ENCODE peak calls at places on chromosomes 2 and 18, in eight cellular contexts. One of them, this sample, is unnamed.

GRCh38 chr18:13289501-13290205 is 71.1 kb downstream of the LDLRAD4 start:
- DNase-seq in tibial artery: no peak
- DNase-seq in lung: no peak
- DNase-seq in lower leg skin: peak; percentile 69
- DNase-seq in body of pancreas: no peak
- DNase-seq in epithelial cell of esophagus: no peak
- DNase-seq in hepatocyte: no peak
- DNase-seq in brain microvascular endothelial cell: no peak
- DNase-seq in this sample: no peak

GRCh38 chr2:108632332-108632712 is 87.0 kb upstream of the RANBP2 start:
- DNase-seq in tibial artery: no peak
- DNase-seq in lung: no peak
- DNase-seq in lower leg skin: no peak
- DNase-seq in body of pancreas: no peak
- DNase-seq in epithelial cell of esophagus: no peak
- DNase-seq in hepatocyte: no peak
- DNase-seq in brain microvascular endothelial cell: no peak
- DNase-seq in this sample: no peak

GRCh38 chr2:181163139-181163538 is 182.7 kb downstream of the UBE2E3 start:
- DNase-seq in tibial artery: no peak
- DNase-seq in lung: no peak
- DNase-seq in lower leg skin: no peak
- DNase-seq in body of pancreas: no peak
- DNase-seq in epithelial cell of esophagus: no peak
- DNase-seq in hepatocyte: no peak
- DNase-seq in brain microvascular endothelial cell: no peak
- DNase-seq in this sample: no peak

GRCh38 chr18:31657823-31658669 is 26.3 kb downstream of the B4GALT6 start:
- DNase-seq in tibial artery: no peak
- DNase-seq in lung: no peak
- DNase-seq in lower leg skin: no peak
- DNase-seq in body of pancreas: no peak
- DNase-seq in epithelial cell of esophagus: no peak
- DNase-seq in hepatocyte: peak; percentile 29
- DNase-seq in brain microvascular endothelial cell: peak; percentile 12
- DNase-seq in this sample: no peak

GRCh38 chr2:40329739-40330047 is 122.2 kb downstream of the SLC8A1 start:
- DNase-seq in tibial artery: no peak
- DNase-seq in lung: no peak
- DNase-seq in lower leg skin: no peak
- DNase-seq in body of pancreas: no peak
- DNase-seq in epithelial cell of esophagus: no peak
- DNase-seq in hepatocyte: no peak
- DNase-seq in brain microvascular endothelial cell: no peak
- DNase-seq in this sample: no peak

GRCh38 chr2:171008550-171009205 is 79.6 kb downstream of the GORASP2 start:
- DNase-seq in tibial artery: no peak
- DNase-seq in lung: no peak
- DNase-seq in lower leg skin: no peak
- DNase-seq in body of pancreas: no peak
- DNase-seq in epithelial cell of esophagus: no peak
- DNase-seq in hepatocyte: peak; percentile 11
- DNase-seq in brain microvascular endothelial cell: no peak
- DNase-seq in this sample: no peak

GRCh38 chr2:10413488-10413887 is 34.6 kb downstream of the ODC1 start:
- DNase-seq in tibial artery: no peak
- DNase-seq in lung: no peak
- DNase-seq in lower leg skin: no peak
- DNase-seq in body of pancreas: no peak
- DNase-seq in epithelial cell of esophagus: no peak
- DNase-seq in hepatocyte: no peak
- DNase-seq in brain microvascular endothelial cell: no peak
- DNase-seq in this sample: no peak

GRCh38 chr18:39205565-39205964 is 1640.0 kb upstream of the CELF4 start:
- DNase-seq in tibial artery: no peak
- DNase-seq in lung: no peak
- DNase-seq in lower leg skin: no peak
- DNase-seq in body of pancreas: no peak
- DNase-seq in epithelial cell of esophagus: peak; percentile 69
- DNase-seq in hepatocyte: no peak
- DNase-seq in brain microvascular endothelial cell: peak; percentile 8
- DNase-seq in this sample: no peak

GRCh38 chr2:100017633-100018032 is 124.8 kb downstream of the AFF3 start:
- DNase-seq in tibial artery: no peak
- DNase-seq in lung: no peak
- DNase-seq in lower leg skin: no peak
- DNase-seq in body of pancreas: no peak
- DNase-seq in epithelial cell of esophagus: no peak
- DNase-seq in hepatocyte: no peak
- DNase-seq in brain microvascular endothelial cell: no peak
- DNase-seq in this sample: peak; percentile 24

GRCh38 chr2:173027181-173028128 is 48.2 kb upstream of the MAP3K20 start:
- DNase-seq in tibial artery: peak; percentile 95
- DNase-seq in lung: peak; percentile 83
- DNase-seq in lower leg skin: peak; percentile 96
- DNase-seq in body of pancreas: peak; percentile 90
- DNase-seq in epithelial cell of esophagus: peak; percentile 92
- DNase-seq in hepatocyte: peak; percentile 94
- DNase-seq in brain microvascular endothelial cell: peak; percentile 89
- DNase-seq in this sample: peak; percentile 96

GRCh38 chr2:12534646-12535263 is 182.0 kb upstream of the TRIB2 start:
- DNase-seq in tibial artery: no peak
- DNase-seq in lung: no peak
- DNase-seq in lower leg skin: no peak
- DNase-seq in body of pancreas: no peak
- DNase-seq in epithelial cell of esophagus: peak; percentile 86
- DNase-seq in hepatocyte: peak; percentile 30
- DNase-seq in brain microvascular endothelial cell: peak; percentile 91
- DNase-seq in this sample: peak; percentile 87

GRCh38 chr2:239392688-239393400 is 8.0 kb downstream of the HDAC4 start:
- DNase-seq in tibial artery: no peak
- DNase-seq in lung: no peak
- DNase-seq in lower leg skin: no peak
- DNase-seq in body of pancreas: no peak
- DNase-seq in epithelial cell of esophagus: no peak
- DNase-seq in hepatocyte: no peak
- DNase-seq in brain microvascular endothelial cell: no peak
- DNase-seq in this sample: no peak

GRCh38 chr2:85503168-85503610 is 35.8 kb upstream of the MAT2A start:
- DNase-seq in tibial artery: no peak
- DNase-seq in lung: no peak
- DNase-seq in lower leg skin: no peak
- DNase-seq in body of pancreas: no peak
- DNase-seq in epithelial cell of esophagus: peak; percentile 44
- DNase-seq in hepatocyte: peak; percentile 66
- DNase-seq in brain microvascular endothelial cell: no peak
- DNase-seq in this sample: no peak

GRCh38 chr18:76983613-76984051 is 149.0 kb downstream of the MBP start:
- DNase-seq in tibial artery: no peak
- DNase-seq in lung: no peak
- DNase-seq in lower leg skin: no peak
- DNase-seq in body of pancreas: no peak
- DNase-seq in epithelial cell of esophagus: no peak
- DNase-seq in hepatocyte: no peak
- DNase-seq in brain microvascular endothelial cell: no peak
- DNase-seq in this sample: no peak

GRCh38 chr18:76801567-76802505 is 20.5 kb upstream of the ZNF236 start:
- DNase-seq in tibial artery: peak; percentile 52
- DNase-seq in lung: peak; percentile 55
- DNase-seq in lower leg skin: peak; percentile 91
- DNase-seq in body of pancreas: peak; percentile 59
- DNase-seq in epithelial cell of esophagus: peak; percentile 63
- DNase-seq in hepatocyte: peak; percentile 72
- DNase-seq in brain microvascular endothelial cell: no peak
- DNase-seq in this sample: peak; percentile 56

GRCh38 chr2:199115169-199115568 is 342.6 kb downstream of the SATB2 start:
- DNase-seq in tibial artery: no peak
- DNase-seq in lung: no peak
- DNase-seq in lower leg skin: no peak
- DNase-seq in body of pancreas: no peak
- DNase-seq in epithelial cell of esophagus: no peak
- DNase-seq in hepatocyte: no peak
- DNase-seq in brain microvascular endothelial cell: no peak
- DNase-seq in this sample: no peak

GRCh38 chr2:158179660-158180059 is 78.0 kb downstream of the UPP2 start:
- DNase-seq in tibial artery: no peak
- DNase-seq in lung: no peak
- DNase-seq in lower leg skin: no peak
- DNase-seq in body of pancreas: no peak
- DNase-seq in epithelial cell of esophagus: peak; percentile 43
- DNase-seq in hepatocyte: no peak
- DNase-seq in brain microvascular endothelial cell: peak; percentile 25
- DNase-seq in this sample: peak; percentile 48

GRCh38 chr2:32946314-32947075 is at the start of gene LTBP1:
- DNase-seq in tibial artery: peak; percentile 51
- DNase-seq in lung: peak; percentile 57
- DNase-seq in lower leg skin: peak; percentile 89
- DNase-seq in body of pancreas: peak; percentile 53
- DNase-seq in epithelial cell of esophagus: peak; percentile 79
- DNase-seq in hepatocyte: peak; percentile 85
- DNase-seq in brain microvascular endothelial cell: peak; percentile 67
- DNase-seq in this sample: peak; percentile 72

GRCh38 chr2:25842155-25842554 is 36.1 kb downstream of the ASXL2 start:
- DNase-seq in tibial artery: no peak
- DNase-seq in lung: no peak
- DNase-seq in lower leg skin: no peak
- DNase-seq in body of pancreas: no peak
- DNase-seq in epithelial cell of esophagus: no peak
- DNase-seq in hepatocyte: no peak
- DNase-seq in brain microvascular endothelial cell: no peak
- DNase-seq in this sample: no peak

GRCh38 chr2:25838152-25838756 is 40.0 kb downstream of the ASXL2 start:
- DNase-seq in tibial artery: no peak
- DNase-seq in lung: no peak
- DNase-seq in lower leg skin: no peak
- DNase-seq in body of pancreas: no peak
- DNase-seq in epithelial cell of esophagus: no peak
- DNase-seq in hepatocyte: no peak
- DNase-seq in brain microvascular endothelial cell: no peak
- DNase-seq in this sample: no peak

GRCh38 chr2:25845843-25846505 is 32.3 kb downstream of the ASXL2 start:
- DNase-seq in tibial artery: no peak
- DNase-seq in lung: no peak
- DNase-seq in lower leg skin: no peak
- DNase-seq in body of pancreas: no peak
- DNase-seq in epithelial cell of esophagus: no peak
- DNase-seq in hepatocyte: no peak
- DNase-seq in brain microvascular endothelial cell: peak; percentile 51
- DNase-seq in this sample: no peak

GRCh38 chr2:25844089-25844488 is 34.2 kb downstream of the ASXL2 start:
- DNase-seq in tibial artery: no peak
- DNase-seq in lung: no peak
- DNase-seq in lower leg skin: no peak
- DNase-seq in body of pancreas: no peak
- DNase-seq in epithelial cell of esophagus: peak; percentile 38
- DNase-seq in hepatocyte: no peak
- DNase-seq in brain microvascular endothelial cell: peak; percentile 47
- DNase-seq in this sample: peak; percentile 49
- TF ChIP-seq CTCF in tibial artery: no peak
- TF ChIP-seq CTCF in lung: no peak
- TF ChIP-seq CTCF in lower leg skin: no peak
- TF ChIP-seq CTCF in body of pancreas: no peak
- TF ChIP-seq CTCF in epithelial cell of esophagus: no peak
- TF ChIP-seq CTCF in hepatocyte: no peak
- TF ChIP-seq CTCF in brain microvascular endothelial cell: no peak
- TF ChIP-seq CTCF in this sample: no peak

GRCh38 chr2:45484965-45485364 is 126.1 kb downstream of the SRBD1 start:
- DNase-seq in tibial artery: no peak
- DNase-seq in lung: no peak
- DNase-seq in lower leg skin: no peak
- DNase-seq in body of pancreas: no peak
- DNase-seq in epithelial cell of esophagus: no peak
- DNase-seq in hepatocyte: no peak
- DNase-seq in brain microvascular endothelial cell: no peak
- DNase-seq in this sample: no peak
- H3K4me3 ChIP-seq in tibial artery: no peak overlapping the region
- H3K4me3 ChIP-seq in lung: no peak overlapping the region
- H3K4me3 ChIP-seq in lower leg skin: no peak overlapping the region
- H3K4me3 ChIP-seq in body of pancreas: no peak overlapping the region
- H3K4me3 ChIP-seq in epithelial cell of esophagus: no peak overlapping the region
- H3K4me3 ChIP-seq in hepatocyte: no peak overlapping the region
- H3K4me3 ChIP-seq in brain microvascular endothelial cell: no peak overlapping the region
- H3K4me3 ChIP-seq in this sample: no peak overlapping the region

DNA sequence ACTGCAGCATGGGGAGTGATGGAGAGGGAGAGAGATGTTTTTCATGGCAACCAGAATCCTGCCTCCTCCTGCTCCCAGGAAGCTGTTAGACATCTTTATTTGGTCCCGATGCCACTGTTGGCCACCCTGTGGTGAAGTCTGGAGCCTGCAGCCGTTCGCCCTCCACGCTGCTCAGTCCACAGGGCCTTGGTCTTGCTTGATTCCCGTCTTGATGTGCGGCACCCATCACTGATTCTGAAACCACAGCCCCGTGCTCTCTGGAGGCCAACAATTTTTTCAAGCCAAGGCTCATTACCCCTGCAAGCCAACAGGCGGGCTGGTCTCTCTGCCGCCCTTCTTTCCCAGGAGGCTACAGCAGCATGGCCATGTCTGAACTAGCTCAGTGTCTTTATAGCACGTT is 24.5 kb downstream of the SIGLEC15 start:
- DNase-seq in tibial artery: no peak
- DNase-seq in lung: no peak
- DNase-seq in lower leg skin: no peak
- DNase-seq in body of pancreas: no peak
- DNase-seq in epithelial cell of esophagus: peak; percentile 26
- DNase-seq in hepatocyte: no peak
- DNase-seq in brain microvascular endothelial cell: peak; percentile 35
- DNase-seq in this sample: peak; percentile 19
- TF ChIP-seq CTCF in tibial artery: no peak
- TF ChIP-seq CTCF in lung: no peak
- TF ChIP-seq CTCF in lower leg skin: no peak
- TF ChIP-seq CTCF in body of pancreas: no peak
- TF ChIP-seq CTCF in epithelial cell of esophagus: peak; percentile 52
- TF ChIP-seq CTCF in hepatocyte: peak; percentile 25
- TF ChIP-seq CTCF in brain microvascular endothelial cell: peak; percentile 70
- TF ChIP-seq CTCF in this sample: peak; percentile 30

GRCh38 chr18:55400590-55401274 is 187.3 kb downstream of the TCF4 start:
- DNase-seq in tibial artery: no peak
- DNase-seq in lung: no peak
- DNase-seq in lower leg skin: no peak
- DNase-seq in body of pancreas: no peak
- DNase-seq in epithelial cell of esophagus: no peak
- DNase-seq in hepatocyte: no peak
- DNase-seq in brain microvascular endothelial cell: no peak
- DNase-seq in this sample: peak; percentile 44

GRCh38 chr18:55401275-55401620 is 186.7 kb downstream of the TCF4 start:
- DNase-seq in tibial artery: no peak
- DNase-seq in lung: no peak
- DNase-seq in lower leg skin: no peak
- DNase-seq in body of pancreas: no peak
- DNase-seq in epithelial cell of esophagus: no peak
- DNase-seq in hepatocyte: no peak
- DNase-seq in brain microvascular endothelial cell: no peak
- DNase-seq in this sample: peak; percentile 31

GRCh38 chr18:55403555-55403954 is 184.4 kb downstream of the TCF4 start:
- DNase-seq in tibial artery: no peak
- DNase-seq in lung: no peak
- DNase-seq in lower leg skin: no peak
- DNase-seq in body of pancreas: no peak
- DNase-seq in epithelial cell of esophagus: no peak
- DNase-seq in hepatocyte: no peak
- DNase-seq in brain microvascular endothelial cell: no peak
- DNase-seq in this sample: no peak

GRCh38 chr18:55402731-55403405 is 185.1 kb downstream of the TCF4 start:
- DNase-seq in tibial artery: no peak
- DNase-seq in lung: no peak
- DNase-seq in lower leg skin: no peak
- DNase-seq in body of pancreas: no peak
- DNase-seq in epithelial cell of esophagus: no peak
- DNase-seq in hepatocyte: no peak
- DNase-seq in brain microvascular endothelial cell: peak; percentile 42
- DNase-seq in this sample: peak; percentile 62

GRCh38 chr18:55401638-55402191 is 186.3 kb downstream of the TCF4 start:
- DNase-seq in tibial artery: peak; percentile 33
- DNase-seq in lung: no peak
- DNase-seq in lower leg skin: no peak
- DNase-seq in body of pancreas: no peak
- DNase-seq in epithelial cell of esophagus: no peak
- DNase-seq in hepatocyte: peak; percentile 48
- DNase-seq in brain microvascular endothelial cell: peak; percentile 73
- DNase-seq in this sample: peak; percentile 89
- H3K4me3 ChIP-seq in tibial artery: peak overlapping the region; percentile 40
- H3K4me3 ChIP-seq in lung: peak overlapping the region; percentile 25
- H3K4me3 ChIP-seq in lower leg skin: no peak overlapping the region
- H3K4me3 ChIP-seq in body of pancreas: no peak overlapping the region
- H3K4me3 ChIP-seq in epithelial cell of esophagus: no peak overlapping the region
- H3K4me3 ChIP-seq in hepatocyte: no peak overlapping the region
- H3K4me3 ChIP-seq in brain microvascular endothelial cell: peak overlapping the region; percentile 23
- H3K4me3 ChIP-seq in this sample: peak overlapping the region; percentile 59

This sample was measured in fibroblast of pulmonary artery.